ENCODE peak calls at places on chromosomes 1 and 21, in ten cellular contexts. B is B cell, M is head of caudate nucleus, I is cardiac septum, U is coronary artery, A is NCI-H460, D is NCI-H1694 treated with DMSO at 0.1 percent for 48 hours, K is NCI-H1417, F is T-helper 2 cell, W is endothelial cell. N is an unnamed sample.

GRCh38 chr21:28687571-28687970 is 305.1 kb downstream of the LTN1 start:
- DNase-seq in K (no peak), M (no peak), D (no peak), U (no peak), I (no peak), W (no peak), A (no peak), B (no peak), F (no peak), N (no peak)

GRCh38 chr1:173020138-173020742 is 30.5 kb downstream of the TNFSF18 start:
- DNase-seq in U (no peak), K (no peak), W (no peak), M (no peak), B (peak), A (no peak), F (no peak), I (no peak), D (no peak), N (peak)

GRCh38 chr1:197972406-197972805 is 55.2 kb downstream of the LHX9 start:
- DNase-seq in F (no peak), I (no peak), K (no peak), D (no peak), W (no peak), A (no peak), M (no peak), B (no peak), U (no peak), N (no peak)

GRCh38 chr1:212879947-212880690 is 22.0 kb downstream of the FLVCR1 start:
- DNase-seq in U (no peak), D (no peak), W (no peak), M (no peak), B (no peak), A (no peak), F (no peak), I (no peak), K (no peak), N (no peak)

GRCh38 chr1:156717411-156717810 is 10.9 kb upstream of the METTL25B start:
- DNase-seq in D (peak), K (no peak), B (no peak), F (no peak), U (no peak), W (no peak), I (no peak), A (no peak), M (no peak), N (no peak)

GRCh38 chr21:42040411-42041180 is 30.4 kb upstream of the ZBTB21 start:
- DNase-seq in D (no peak), M (no peak), K (no peak), A (no peak), B (no peak), U (no peak), I (no peak), F (no peak), W (no peak), N (no peak)

GRCh38 chr1:243842978-243843490 is 7.0 kb downstream of the AKT3 start:
- DNase-seq in F (no peak), K (no peak), M (no peak), B (no peak), U (no peak), W (no peak), D (no peak), A (no peak), I (no peak), N (no peak)

GRCh38 chr1:36712151-36712550 is 229.4 kb upstream of the CSF3R start:
- DNase-seq in I (no peak), D (no peak), W (no peak), F (no peak), A (no peak), M (no peak), B (no peak), U (no peak), K (no peak), N (no peak)

GRCh38 chr21:25638634-25639166 is 358 bp upstream of the JAM2 start:
- DNase-seq in D (peak), U (no peak), I (no peak), F (no peak), B (no peak), W (no peak), A (no peak), K (no peak), M (no peak), N (peak)

GRCh38 chr1:100868364-100868995 is 26.2 kb downstream of the EXTL2 start:
- DNase-seq in D (peak), K (peak), F (no peak), A (peak), I (no peak), B (no peak), W (no peak), M (no peak), U (no peak), N (peak)

GRCh38 chr21:32708069-32708468 is 19.7 kb downstream of the SYNJ1 start:
- DNase-seq in M (no peak), W (no peak), I (no peak), K (no peak), D (no peak), B (no peak), F (no peak), A (no peak), U (no peak), N (no peak)

GRCh38 chr1:35557118-35557610 is at the start of gene KIAA0319L:
- DNase-seq in A (peak), B (no peak), M (peak), F (no peak), U (no peak), W (peak), I (peak), K (peak), D (no peak), N (no peak)

GRCh38 chr1:36161656-36162531 is 5.9 kb downstream of the MAP7D1 start:
- DNase-seq in D (no peak), K (no peak), I (no peak), W (no peak), A (no peak), B (peak), U (no peak), F (peak), M (peak), N (peak)

GRCh38 chr21:41740604-41741252 is 26.1 kb downstream of the RIPK4 start:
- DNase-seq in F (no peak), B (no peak), D (no peak), U (no peak), I (no peak), M (no peak), K (no peak), W (no peak), A (no peak), N (no peak)

GRCh38 chr21:44816761-44817505 is 929 bp downstream of the SUMO3 start:
- DNase-seq in B (no peak), K (no peak), F (no peak), M (no peak), D (no peak), U (no peak), W (peak), I (no peak), A (no peak), N (no peak)

GRCh38 chr1:39531526-39531925 is 40.1 kb downstream of the BMP8A start:
- DNase-seq in B (no peak), I (no peak), K (no peak), M (no peak), A (no peak), W (no peak), U (no peak), D (no peak), F (no peak), N (no peak)

GRCh38 chr1:232226197-232226681 is 403.7 kb downstream of the SIPA1L2 start:
- DNase-seq in B (no peak), K (peak), A (no peak), F (no peak), I (no peak), W (peak), U (no peak), M (no peak), D (peak), N (no peak)

GRCh38 chr1:232307299-232307698 is 322.6 kb downstream of the SIPA1L2 start:
- DNase-seq in K (no peak), U (no peak), B (no peak), I (no peak), A (no peak), D (no peak), F (no peak), M (no peak), W (no peak), N (no peak)

GRCh38 chr1:51666463-51666862 is 49.6 kb downstream of the OSBPL9 start:
- DNase-seq in I (no peak), U (no peak), F (no peak), M (no peak), A (no peak), W (no peak), D (no peak), K (no peak), B (no peak), N (no peak)

GRCh38 chr1:184424945-184425344 is 38.1 kb downstream of the C1orf21 start:
- DNase-seq in U (no peak), I (no peak), M (no peak), A (no peak), K (no peak), W (no peak), B (no peak), D (no peak), F (no peak), N (no peak)

GRCh38 chr1:2376931-2377672 is 14.3 kb downstream of the MORN1 start:
- DNase-seq in B (no peak), D (no peak), M (no peak), U (no peak), F (no peak), K (no peak), A (no peak), I (no peak), W (no peak), N (no peak)

GRCh38 chr1:180921386-180921785 is 8.7 kb downstream of the KIAA1614 start:
- DNase-seq in B (no peak), F (no peak), K (no peak), I (no peak), M (no peak), W (no peak), D (no peak), A (no peak), U (no peak), N (no peak)

GRCh38 chr1:114458208-114458777 is 52.7 kb downstream of the TRIM33 start:
- DNase-seq in W (no peak), K (no peak), A (no peak), I (no peak), M (no peak), U (no peak), F (no peak), D (no peak), B (no peak), N (no peak)